ENCODE peak calls at places on chromosomes 16 and 17, in four cellular contexts. D, C, V and U are unnamed samples.

GRCh38 chr16:79437764-79438728 is 162.5 kb downstream of the MAF start:
- DNase-seq in V (no peak), D (peak; percentile 89), C (peak; percentile 5), U (peak; percentile 63)

GRCh38 chr16:55543470-55543869 is 23.0 kb upstream of the CAPNS2 start:
- DNase-seq in D (no peak), V (no peak), C (peak; percentile 4), U (no peak)

GRCh38 chr17:64331366-64331765 is 59.3 kb downstream of the PECAM1 start:
- DNase-seq in D (no peak), V (no peak), C (no peak), U (no peak)

GRCh38 chr17:20202141-20202574 is 193.0 kb downstream of the SPECC1 start:
- DNase-seq in V (no peak), D (no peak), C (no peak), U (no peak)

GRCh38 chr16:3745751-3746355 is 28.5 kb upstream of the TRAP1 start:
- DNase-seq in C (no peak), V (no peak), D (no peak), U (no peak)

GRCh38 chr17:32723310-32723955 is 153.5 kb downstream of the MYO1D start:
- DNase-seq in C (no peak), V (no peak), D (no peak), U (no peak)

GRCh38 chr16:84916156-84916555 is 95.2 kb downstream of the ZDHHC7 start:
- DNase-seq in D (no peak), V (no peak), C (no peak), U (no peak)

GRCh38 chr16:87575027-87575804 is 27.1 kb upstream of the JPH3 start:
- DNase-seq in C (no peak), V (no peak), D (peak; percentile 73), U (no peak)

GRCh38 chr16:66935319-66936011 is at the start of gene CES2:
- DNase-seq in D (peak; percentile 34), C (no peak), V (no peak), U (no peak)

GRCh38 chr16:21614896-21615295 is 15.5 kb downstream of the METTL9 start:
- DNase-seq in V (no peak), D (no peak), C (no peak), U (no peak)

GRCh38 chr16:30585400-30586191 is at the start of gene ZNF785:
- DNase-seq in V (peak; percentile 70), D (peak; percentile 99), C (peak; percentile 90), U (peak; percentile 94)

GRCh38 chr16:2785101-2785991 is 2.0 kb downstream of the PRSS33 start:
- DNase-seq in C (no peak), D (no peak), V (no peak), U (no peak)

GRCh38 chr17:58786586-58787295 is 31.1 kb downstream of the PPM1E start:
- DNase-seq in C (no peak), D (no peak), V (no peak), U (no peak)